ENCODE peak calls at places on chromosomes 1 and 21, in nine cellular contexts. One of them, this sample, is unnamed.

GRCh38 chr1:86515597-86515996 is 31.3 kb upstream of the CLCA4 start:
- DNase-seq in A172: no peak
- DNase-seq in activated T-helper 1 cell treated with Interleukin-2 at 50 U/mL for 16 hours: no peak
- DNase-seq in D721Med: no peak
- DNase-seq in hepatocyte: no peak
- DNase-seq in BE2C: no peak
- DNase-seq in NCI-H1436 treated with DMSO at 0.1 percent for 48 hours: no peak
- DNase-seq in ELR: peak
- DNase-seq in right atrium auricular region: no peak
- DNase-seq in this sample: no peak

GRCh38 chr1:246048693-246049092 is 458.4 kb downstream of the SMYD3 start:
- DNase-seq in hepatocyte: no peak
- DNase-seq in ELR: no peak
- DNase-seq in A172: no peak
- DNase-seq in D721Med: no peak
- DNase-seq in NCI-H1436 treated with DMSO at 0.1 percent for 48 hours: no peak
- DNase-seq in right atrium auricular region: no peak
- DNase-seq in activated T-helper 1 cell treated with Interleukin-2 at 50 U/mL for 16 hours: no peak
- DNase-seq in BE2C: no peak
- DNase-seq in this sample: no peak

GRCh38 chr1:162299018-162299417 is 77.6 kb downstream of the SPATA46 start:
- DNase-seq in hepatocyte: no peak
- DNase-seq in BE2C: no peak
- DNase-seq in D721Med: no peak
- DNase-seq in ELR: peak
- DNase-seq in NCI-H1436 treated with DMSO at 0.1 percent for 48 hours: no peak
- DNase-seq in activated T-helper 1 cell treated with Interleukin-2 at 50 U/mL for 16 hours: no peak
- DNase-seq in right atrium auricular region: no peak
- DNase-seq in A172: no peak
- DNase-seq in this sample: no peak

GRCh38 chr1:182029002-182029378 is 32.5 kb downstream of the ZNF648 start:
- DNase-seq in D721Med: no peak
- DNase-seq in A172: no peak
- DNase-seq in NCI-H1436 treated with DMSO at 0.1 percent for 48 hours: no peak
- DNase-seq in ELR: no peak
- DNase-seq in activated T-helper 1 cell treated with Interleukin-2 at 50 U/mL for 16 hours: no peak
- DNase-seq in right atrium auricular region: no peak
- DNase-seq in BE2C: no peak
- DNase-seq in hepatocyte: no peak
- DNase-seq in this sample: no peak

GRCh38 chr21:33028759-33029511 is 3.2 kb downstream of the OLIG2 start:
- DNase-seq in A172: no peak
- DNase-seq in BE2C: no peak
- DNase-seq in right atrium auricular region: no peak
- DNase-seq in ELR: no peak
- DNase-seq in NCI-H1436 treated with DMSO at 0.1 percent for 48 hours: no peak
- DNase-seq in D721Med: no peak
- DNase-seq in activated T-helper 1 cell treated with Interleukin-2 at 50 U/mL for 16 hours: no peak
- DNase-seq in hepatocyte: no peak
- DNase-seq in this sample: no peak

GRCh38 chr1:172451002-172451443 is 7.2 kb upstream of the PIGC start:
- DNase-seq in ELR: peak
- DNase-seq in NCI-H1436 treated with DMSO at 0.1 percent for 48 hours: no peak
- DNase-seq in D721Med: no peak
- DNase-seq in activated T-helper 1 cell treated with Interleukin-2 at 50 U/mL for 16 hours: no peak
- DNase-seq in BE2C: no peak
- DNase-seq in hepatocyte: peak
- DNase-seq in right atrium auricular region: no peak
- DNase-seq in A172: peak
- DNase-seq in this sample: no peak

GRCh38 chr21:31557421-31557955 is 102.0 kb upstream of the SOD1 start:
- DNase-seq in hepatocyte: peak
- DNase-seq in BE2C: peak
- DNase-seq in activated T-helper 1 cell treated with Interleukin-2 at 50 U/mL for 16 hours: no peak
- DNase-seq in A172: no peak
- DNase-seq in ELR: no peak
- DNase-seq in D721Med: no peak
- DNase-seq in right atrium auricular region: no peak
- DNase-seq in NCI-H1436 treated with DMSO at 0.1 percent for 48 hours: no peak
- DNase-seq in this sample: no peak

GRCh38 chr1:230540416-230540815 is 101.9 kb upstream of the COG2 start:
- DNase-seq in NCI-H1436 treated with DMSO at 0.1 percent for 48 hours: no peak
- DNase-seq in hepatocyte: no peak
- DNase-seq in D721Med: no peak
- DNase-seq in BE2C: no peak
- DNase-seq in right atrium auricular region: no peak
- DNase-seq in ELR: no peak
- DNase-seq in activated T-helper 1 cell treated with Interleukin-2 at 50 U/mL for 16 hours: no peak
- DNase-seq in A172: no peak
- DNase-seq in this sample: no peak

GRCh38 chr1:94481473-94481933 is 60.1 kb downstream of the F3 start:
- DNase-seq in ELR: peak
- DNase-seq in NCI-H1436 treated with DMSO at 0.1 percent for 48 hours: peak
- DNase-seq in activated T-helper 1 cell treated with Interleukin-2 at 50 U/mL for 16 hours: no peak
- DNase-seq in hepatocyte: peak
- DNase-seq in A172: peak
- DNase-seq in right atrium auricular region: no peak
- DNase-seq in BE2C: peak
- DNase-seq in D721Med: peak
- DNase-seq in this sample: no peak

GRCh38 chr21:45523411-45524101 is 18.7 kb downstream of the SLC19A1 start:
- DNase-seq in A172: no peak
- DNase-seq in activated T-helper 1 cell treated with Interleukin-2 at 50 U/mL for 16 hours: no peak
- DNase-seq in right atrium auricular region: no peak
- DNase-seq in D721Med: no peak
- DNase-seq in BE2C: peak
- DNase-seq in ELR: no peak
- DNase-seq in NCI-H1436 treated with DMSO at 0.1 percent for 48 hours: no peak
- DNase-seq in hepatocyte: no peak
- DNase-seq in this sample: peak

GRCh38 chr1:3029481-3029961 is 8.3 kb downstream of the ACTRT2 start:
- DNase-seq in activated T-helper 1 cell treated with Interleukin-2 at 50 U/mL for 16 hours: no peak
- DNase-seq in right atrium auricular region: no peak
- DNase-seq in D721Med: no peak
- DNase-seq in NCI-H1436 treated with DMSO at 0.1 percent for 48 hours: no peak
- DNase-seq in A172: no peak
- DNase-seq in hepatocyte: no peak
- DNase-seq in BE2C: no peak
- DNase-seq in ELR: no peak
- DNase-seq in this sample: no peak

GRCh38 chr1:159892944-159893343 is 7.0 kb downstream of the CFAP45 start:
- DNase-seq in A172: no peak
- DNase-seq in BE2C: no peak
- DNase-seq in NCI-H1436 treated with DMSO at 0.1 percent for 48 hours: no peak
- DNase-seq in hepatocyte: no peak
- DNase-seq in D721Med: no peak
- DNase-seq in ELR: peak
- DNase-seq in activated T-helper 1 cell treated with Interleukin-2 at 50 U/mL for 16 hours: no peak
- DNase-seq in right atrium auricular region: no peak
- DNase-seq in this sample: no peak

GRCh38 chr1:32291145-32291707 is 657 bp upstream of the HDAC1 start:
- DNase-seq in BE2C: no peak
- DNase-seq in D721Med: no peak
- DNase-seq in hepatocyte: no peak
- DNase-seq in right atrium auricular region: no peak
- DNase-seq in NCI-H1436 treated with DMSO at 0.1 percent for 48 hours: no peak
- DNase-seq in A172: peak
- DNase-seq in ELR: peak
- DNase-seq in activated T-helper 1 cell treated with Interleukin-2 at 50 U/mL for 16 hours: no peak
- DNase-seq in this sample: no peak

GRCh38 chr1:65846911-65847310 is 54.2 kb downstream of the PDE4B start:
- DNase-seq in NCI-H1436 treated with DMSO at 0.1 percent for 48 hours: no peak
- DNase-seq in activated T-helper 1 cell treated with Interleukin-2 at 50 U/mL for 16 hours: no peak
- DNase-seq in D721Med: no peak
- DNase-seq in right atrium auricular region: no peak
- DNase-seq in BE2C: no peak
- DNase-seq in hepatocyte: no peak
- DNase-seq in ELR: no peak
- DNase-seq in A172: no peak
- DNase-seq in this sample: no peak

GRCh38 chr1:244988521-244988920 is 124.2 kb upstream of the HNRNPU start:
- DNase-seq in NCI-H1436 treated with DMSO at 0.1 percent for 48 hours: no peak
- DNase-seq in D721Med: no peak
- DNase-seq in BE2C: no peak
- DNase-seq in ELR: peak
- DNase-seq in right atrium auricular region: no peak
- DNase-seq in A172: no peak
- DNase-seq in activated T-helper 1 cell treated with Interleukin-2 at 50 U/mL for 16 hours: no peak
- DNase-seq in hepatocyte: no peak
- DNase-seq in this sample: no peak

GRCh38 chr21:15293251-15293650 is 228.5 kb upstream of the NRIP1 start:
- DNase-seq in NCI-H1436 treated with DMSO at 0.1 percent for 48 hours: no peak
- DNase-seq in BE2C: no peak
- DNase-seq in D721Med: no peak
- DNase-seq in hepatocyte: peak
- DNase-seq in ELR: peak
- DNase-seq in activated T-helper 1 cell treated with Interleukin-2 at 50 U/mL for 16 hours: no peak
- DNase-seq in A172: peak
- DNase-seq in right atrium auricular region: no peak
- DNase-seq in this sample: no peak

GRCh38 chr1:25571522-25571970 is 28.1 kb downstream of the LDLRAP1 start:
- DNase-seq in D721Med: no peak
- DNase-seq in BE2C: no peak
- DNase-seq in ELR: no peak
- DNase-seq in right atrium auricular region: no peak
- DNase-seq in A172: no peak
- DNase-seq in activated T-helper 1 cell treated with Interleukin-2 at 50 U/mL for 16 hours: no peak
- DNase-seq in NCI-H1436 treated with DMSO at 0.1 percent for 48 hours: no peak
- DNase-seq in hepatocyte: no peak
- DNase-seq in this sample: no peak

GRCh38 chr1:92832537-92833160 is 809 bp downstream of the RPL5 start:
- DNase-seq in BE2C: no peak
- DNase-seq in D721Med: no peak
- DNase-seq in ELR: no peak
- DNase-seq in NCI-H1436 treated with DMSO at 0.1 percent for 48 hours: no peak
- DNase-seq in hepatocyte: no peak
- DNase-seq in activated T-helper 1 cell treated with Interleukin-2 at 50 U/mL for 16 hours: no peak
- DNase-seq in right atrium auricular region: no peak
- DNase-seq in A172: no peak
- DNase-seq in this sample: no peak

GRCh38 chr1:179587336-179587735 is 4.3 kb upstream of the TDRD5 start:
- DNase-seq in right atrium auricular region: no peak
- DNase-seq in D721Med: no peak
- DNase-seq in NCI-H1436 treated with DMSO at 0.1 percent for 48 hours: no peak
- DNase-seq in BE2C: no peak
- DNase-seq in activated T-helper 1 cell treated with Interleukin-2 at 50 U/mL for 16 hours: no peak
- DNase-seq in A172: no peak
- DNase-seq in ELR: no peak
- DNase-seq in hepatocyte: no peak
- DNase-seq in this sample: no peak

GRCh38 chr1:41704189-41704588 is 214.5 kb downstream of the HIVEP3 start:
- DNase-seq in BE2C: no peak
- DNase-seq in D721Med: no peak
- DNase-seq in NCI-H1436 treated with DMSO at 0.1 percent for 48 hours: no peak
- DNase-seq in ELR: no peak
- DNase-seq in right atrium auricular region: no peak
- DNase-seq in hepatocyte: no peak
- DNase-seq in activated T-helper 1 cell treated with Interleukin-2 at 50 U/mL for 16 hours: no peak
- DNase-seq in A172: no peak
- DNase-seq in this sample: no peak

GRCh38 chr1:199041173-199041914 is 402.5 kb downstream of the PTPRC start:
- DNase-seq in activated T-helper 1 cell treated with Interleukin-2 at 50 U/mL for 16 hours: no peak
- DNase-seq in ELR: no peak
- DNase-seq in hepatocyte: no peak
- DNase-seq in D721Med: no peak
- DNase-seq in right atrium auricular region: no peak
- DNase-seq in BE2C: no peak
- DNase-seq in A172: no peak
- DNase-seq in NCI-H1436 treated with DMSO at 0.1 percent for 48 hours: no peak
- DNase-seq in this sample: no peak

GRCh38 chr1:58879464-58879863 is 95.6 kb upstream of the JUN start:
- DNase-seq in NCI-H1436 treated with DMSO at 0.1 percent for 48 hours: no peak
- DNase-seq in activated T-helper 1 cell treated with Interleukin-2 at 50 U/mL for 16 hours: no peak
- DNase-seq in BE2C: no peak
- DNase-seq in ELR: peak
- DNase-seq in A172: no peak
- DNase-seq in D721Med: no peak
- DNase-seq in right atrium auricular region: no peak
- DNase-seq in hepatocyte: no peak
- DNase-seq in this sample: no peak

GRCh38 chr1:209095627-209096595 is 487.6 kb upstream of the CAMK1G start:
- DNase-seq in A172: peak
- DNase-seq in ELR: peak
- DNase-seq in right atrium auricular region: no peak
- DNase-seq in NCI-H1436 treated with DMSO at 0.1 percent for 48 hours: no peak
- DNase-seq in hepatocyte: peak
- DNase-seq in BE2C: no peak
- DNase-seq in D721Med: no peak
- DNase-seq in activated T-helper 1 cell treated with Interleukin-2 at 50 U/mL for 16 hours: no peak
- DNase-seq in this sample: no peak

GRCh38 chr1:91633438-91633837 is 132.8 kb downstream of the CDC7 start:
- DNase-seq in hepatocyte: no peak
- DNase-seq in right atrium auricular region: no peak
- DNase-seq in BE2C: no peak
- DNase-seq in activated T-helper 1 cell treated with Interleukin-2 at 50 U/mL for 16 hours: no peak
- DNase-seq in NCI-H1436 treated with DMSO at 0.1 percent for 48 hours: no peak
- DNase-seq in D721Med: no peak
- DNase-seq in ELR: no peak
- DNase-seq in A172: no peak
- DNase-seq in this sample: no peak

GRCh38 chr1:28591708-28592313 is at the start of gene RAB42:
- DNase-seq in NCI-H1436 treated with DMSO at 0.1 percent for 48 hours: no peak
- DNase-seq in hepatocyte: peak
- DNase-seq in A172: no peak
- DNase-seq in D721Med: peak
- DNase-seq in BE2C: no peak
- DNase-seq in right atrium auricular region: no peak
- DNase-seq in activated T-helper 1 cell treated with Interleukin-2 at 50 U/mL for 16 hours: no peak
- DNase-seq in ELR: peak
- DNase-seq in this sample: no peak

GRCh38 chr1:2128189-2128901 is 66.2 kb downstream of the FAAP20 start:
- DNase-seq in D721Med: no peak
- DNase-seq in BE2C: no peak
- DNase-seq in A172: peak
- DNase-seq in hepatocyte: no peak
- DNase-seq in NCI-H1436 treated with DMSO at 0.1 percent for 48 hours: no peak
- DNase-seq in activated T-helper 1 cell treated with Interleukin-2 at 50 U/mL for 16 hours: no peak
- DNase-seq in ELR: no peak
- DNase-seq in right atrium auricular region: no peak
- DNase-seq in this sample: no peak

GRCh38 chr1:41740630-41741239 is 178.0 kb downstream of the HIVEP3 start:
- DNase-seq in BE2C: no peak
- DNase-seq in NCI-H1436 treated with DMSO at 0.1 percent for 48 hours: no peak
- DNase-seq in A172: no peak
- DNase-seq in D721Med: no peak
- DNase-seq in activated T-helper 1 cell treated with Interleukin-2 at 50 U/mL for 16 hours: no peak
- DNase-seq in hepatocyte: no peak
- DNase-seq in right atrium auricular region: no peak
- DNase-seq in ELR: no peak
- DNase-seq in this sample: no peak

GRCh38 chr1:12650001-12650421 is 6.1 kb downstream of the AADACL4 start:
- DNase-seq in right atrium auricular region: no peak
- DNase-seq in ELR: no peak
- DNase-seq in NCI-H1436 treated with DMSO at 0.1 percent for 48 hours: no peak
- DNase-seq in activated T-helper 1 cell treated with Interleukin-2 at 50 U/mL for 16 hours: no peak
- DNase-seq in D721Med: no peak
- DNase-seq in A172: no peak
- DNase-seq in BE2C: no peak
- DNase-seq in hepatocyte: no peak
- DNase-seq in this sample: no peak

GRCh38 chr1:5836776-5837440 is 155.3 kb downstream of the NPHP4 start:
- DNase-seq in NCI-H1436 treated with DMSO at 0.1 percent for 48 hours: no peak
- DNase-seq in hepatocyte: no peak
- DNase-seq in ELR: no peak
- DNase-seq in D721Med: no peak
- DNase-seq in activated T-helper 1 cell treated with Interleukin-2 at 50 U/mL for 16 hours: no peak
- DNase-seq in A172: no peak
- DNase-seq in BE2C: peak
- DNase-seq in right atrium auricular region: no peak
- DNase-seq in this sample: no peak

GRCh38 chr1:116075981-116076380 is 35.2 kb upstream of the MAB21L3 start:
- DNase-seq in BE2C: no peak
- DNase-seq in right atrium auricular region: no peak
- DNase-seq in A172: peak
- DNase-seq in ELR: peak
- DNase-seq in hepatocyte: peak
- DNase-seq in activated T-helper 1 cell treated with Interleukin-2 at 50 U/mL for 16 hours: no peak
- DNase-seq in D721Med: no peak
- DNase-seq in NCI-H1436 treated with DMSO at 0.1 percent for 48 hours: no peak
- DNase-seq in this sample: no peak

GRCh38 chr1:67945733-67946374 is 104.6 kb downstream of the DIRAS3 start:
- DNase-seq in hepatocyte: no peak
- DNase-seq in D721Med: peak
- DNase-seq in right atrium auricular region: no peak
- DNase-seq in NCI-H1436 treated with DMSO at 0.1 percent for 48 hours: peak
- DNase-seq in ELR: no peak
- DNase-seq in A172: no peak
- DNase-seq in activated T-helper 1 cell treated with Interleukin-2 at 50 U/mL for 16 hours: no peak
- DNase-seq in BE2C: peak
- DNase-seq in this sample: no peak

This sample was measured in T-helper 17 cell.